ENCODE peak calls at places on chromosomes 2 and 18, in five cellular contexts. K is transverse colon; X is AG04450; S is effector memory CD8-positive, alpha-beta T cell; H is HTR-8/SVneo. Q is an unnamed sample.

GRCh38 chr2:37849908-37850307 is 75.2 kb upstream of the RMDN2 start:
- DNase-seq in K (no peak), S (no peak), X (no peak), H (no peak), Q (no peak)

GRCh38 chr2:226130192-226130591 is 669.4 kb downstream of the IRS1 start:
- DNase-seq in S (no peak), X (no peak), H (no peak), K (no peak), Q (no peak)

GRCh38 chr2:183984871-183985270 is 613.5 kb upstream of the ZNF804A start:
- DNase-seq in K (no peak), S (no peak), X (no peak), H (no peak), Q (no peak)

GRCh38 chr18:63051928-63052327 is 267.6 kb downstream of the BCL2 start:
- DNase-seq in H (no peak), S (no peak), K (no peak), X (no peak), Q (no peak)

GRCh38 chr2:205130111-205130829 is 552.0 kb upstream of the NRP2 start:
- DNase-seq in S (no peak), K (no peak), X (no peak), H (no peak), Q (no peak)

GRCh38 chr2:111918383-111918806 is 20.0 kb downstream of the MERTK start:
- DNase-seq in K (no peak), S (no peak), H (peak), X (peak), Q (no peak)

GRCh38 chr2:95275151-95275515 is 884 bp downstream of the PROM2 start:
- DNase-seq in S (no peak), H (no peak), X (no peak), K (no peak), Q (no peak)

GRCh38 chr2:161170917-161171594 is 10.8 kb downstream of the TANK start:
- DNase-seq in S (no peak), K (no peak), H (no peak), X (no peak), Q (no peak)

GRCh38 chr18:57352271-57352701 is at the start of gene ST8SIA3:
- DNase-seq in H (no peak), X (no peak), K (no peak), S (no peak), Q (no peak)

GRCh38 chr2:120667981-120668380 is 67.7 kb upstream of the GLI2 start:
- DNase-seq in K (no peak), X (no peak), S (no peak), H (no peak), Q (no peak)

GRCh38 chr2:108907822-108908716 is 81.0 kb downstream of the EDAR start:
- DNase-seq in H (no peak), K (no peak), X (no peak), S (no peak), Q (no peak)

Q was measured in LoVo.